ENCODE peak calls at places on chromosomes 16 and 17, in seven cellular contexts. H is right lobe of liver, G is esophagus muscularis mucosa, X is body of pancreas, A is breast epithelium, B is adrenal gland, U is spleen. J is an unnamed sample. For H3K36me3, the result is how much of the 10 kb centered on the place peaks cover.

GRCh38 chr17:76147211-76148014 is 6.4 kb upstream of the FOXJ1 start:
- DNase-seq in H (no peak), G (no peak), X (no peak), A (no peak), B (no peak), U (peak), J (no peak)

GRCh38 chr17:45574376-45574775 is 83.9 kb upstream of the PLEKHM1 start:
- DNase-seq in H (no peak), G (no peak), X (no peak), A (no peak), B (no peak), U (no peak), J (no peak)

GRCh38 chr17:78621720-78622490 is 44.7 kb upstream of the DNAH17 start:
- DNase-seq in H (no peak), G (no peak), X (no peak), A (no peak), B (no peak), U (peak), J (no peak)

GRCh38 chr17:11981862-11982261 is 15.4 kb downstream of the ZNF18 start:
- DNase-seq in H (no peak), G (no peak), X (no peak), A (no peak), B (no peak), U (no peak), J (no peak)

GRCh38 chr16:6726621-6727020 is 606.0 kb upstream of the RBFOX1 start:
- DNase-seq in H (no peak), G (peak), X (no peak), A (no peak), B (no peak), U (no peak), J (no peak)

GRCh38 chr16:54275956-54276355 is 10.6 kb downstream of the IRX3 start:
- DNase-seq in H (no peak), G (no peak), X (no peak), A (no peak), B (no peak), U (no peak), J (peak)

GRCh38 chr17:72407336-72408121 is 286.7 kb downstream of the SOX9 start:
- DNase-seq in H (no peak), G (no peak), X (peak), A (peak), B (peak), U (no peak), J (peak)

GRCh38 chr17:4072487-4073157 is 70.2 kb downstream of the ZZEF1 start:
- DNase-seq in H (no peak), G (no peak), X (no peak), A (no peak), B (no peak), U (no peak), J (no peak)

GRCh38 chr17:75927286-75927922 is 13.4 kb downstream of the FBF1 start:
- DNase-seq in H (no peak), G (no peak), X (peak), A (peak), B (no peak), U (no peak), J (no peak)

GRCh38 chr16:66904846-66905632 is 13.6 kb downstream of the CDH16 start:
- DNase-seq in H (peak), G (no peak), X (no peak), A (no peak), B (no peak), U (peak), J (no peak)

GRCh38 chr16:25014500-25015147 is 545 bp downstream of the ARHGAP17 start:
- DNase-seq in H (peak), G (no peak), X (peak), A (peak), B (peak), U (peak), J (peak)

GRCh38 chr17:36544049-36544319 is 735 bp upstream of the GGNBP2 start:
- DNase-seq in H (peak), G (no peak), X (no peak), A (no peak), B (no peak), U (no peak), J (peak)

GRCh38 chr17:72030067-72030899 is 90.5 kb upstream of the SOX9 start:
- DNase-seq in H (no peak), G (no peak), X (peak), A (no peak), B (peak), U (no peak), J (peak)

GRCh38 chr16:68275611-68276191 is 11.4 kb downstream of the SLC7A6 start:
- DNase-seq in H (no peak), G (no peak), X (no peak), A (no peak), B (no peak), U (no peak), J (no peak)

GRCh38 chr17:16909887-16910286 is 62.0 kb downstream of the TNFRSF13B start:
- DNase-seq in H (no peak), G (no peak), X (no peak), A (no peak), B (no peak), U (no peak), J (no peak)

GRCh38 chr16:57728336-57729181 is 7.0 kb upstream of the KATNB1 start:
- DNase-seq in H (no peak), G (no peak), X (no peak), A (no peak), B (no peak), U (peak), J (no peak)

GRCh38 chr16:57374067-57374534 is 1.8 kb downstream of the CX3CL1 start:
- DNase-seq in H (no peak), G (no peak), X (peak), A (peak), B (no peak), U (no peak), J (peak)

GRCh38 chr17:36856169-36856568 is 81.1 kb upstream of the LHX1 start:
- DNase-seq in H (no peak), G (no peak), X (peak), A (no peak), B (no peak), U (no peak), J (no peak)

GRCh38 chr16:23650674-23651073 is 9.4 kb downstream of the DCTN5 start:
- DNase-seq in H (no peak), G (no peak), X (no peak), A (no peak), B (no peak), U (no peak), J (no peak)

GRCh38 chr17:65660947-65661346 is 99.5 kb upstream of the AXIN2 start:
- DNase-seq in H (no peak), G (no peak), X (peak), A (no peak), B (peak), U (no peak), J (no peak)

GRCh38 chr16:89324056-89325010 is 106.8 kb downstream of the ZNF778 start:
- DNase-seq in H (peak), G (no peak), X (no peak), A (no peak), B (peak), U (peak), J (no peak)

GRCh38 chr17:36153887-36154576 is 22.4 kb downstream of the TBC1D3B start:
- DNase-seq in H (no peak), G (no peak), X (no peak), A (no peak), B (no peak), U (no peak), J (no peak)

GRCh38 chr17:30222741-30223175 is 12.7 kb downstream of the SLC6A4 start:
- DNase-seq in H (no peak), G (no peak), X (no peak), A (no peak), B (no peak), U (peak), J (no peak)

GRCh38 chr17:2419526-2419925 is 18.7 kb upstream of the MNT start:
- DNase-seq in H (no peak), G (no peak), X (no peak), A (no peak), B (peak), U (no peak), J (no peak)

GRCh38 chr17:69696645-69697044 is 282.1 kb downstream of the MAP2K6 start:
- DNase-seq in H (no peak), G (no peak), X (no peak), A (no peak), B (no peak), U (no peak), J (no peak)

GRCh38 chr16:29899516-29900101 is at the start of gene SEZ6L2:
- DNase-seq in H (no peak), G (no peak), X (peak), A (peak), B (peak), U (no peak), J (no peak)

GRCh38 chr17:75774988-75775668 is 9.5 kb upstream of the UNK start:
- DNase-seq in H (peak), G (no peak), X (peak), A (peak), B (no peak), U (peak), J (no peak)

GRCh38 chr16:69089091-69089912 is 16.2 kb upstream of the HAS3 start:
- DNase-seq in H (peak), G (no peak), X (peak), A (no peak), B (peak), U (no peak), J (peak)

GRCh38 chr16:66862023-66862520 is 17.9 kb downstream of the CA7 start:
- DNase-seq in H (peak), G (no peak), X (no peak), A (no peak), B (no peak), U (peak), J (no peak)

GRCh38 chr17:45440161-45440859 is 7.6 kb upstream of the ARHGAP27 start:
- DNase-seq in H (no peak), G (no peak), X (peak), A (no peak), B (no peak), U (peak), J (no peak)

GRCh38 chr16:72666267-72666666 is 381.7 kb downstream of the ZFHX3 start:
- DNase-seq in H (no peak), G (no peak), X (no peak), A (no peak), B (no peak), U (no peak), J (no peak)

GRCh38 chr17:67400193-67400592 is 23.1 kb downstream of the PITPNC1 start:
- DNase-seq in H (no peak), G (no peak), X (no peak), A (no peak), B (no peak), U (no peak), J (no peak)

GRCh38 chr17:28928061-28928460 is 23.3 kb downstream of the PHF12 start:
- DNase-seq in H (no peak), G (no peak), X (no peak), A (no peak), B (no peak), U (no peak), J (no peak)

GRCh38 chr17:50206604-50207293 is 5.3 kb upstream of the COL1A1 start:
- DNase-seq in H (no peak), G (no peak), X (no peak), A (no peak), B (no peak), U (no peak), J (no peak)

DNA sequence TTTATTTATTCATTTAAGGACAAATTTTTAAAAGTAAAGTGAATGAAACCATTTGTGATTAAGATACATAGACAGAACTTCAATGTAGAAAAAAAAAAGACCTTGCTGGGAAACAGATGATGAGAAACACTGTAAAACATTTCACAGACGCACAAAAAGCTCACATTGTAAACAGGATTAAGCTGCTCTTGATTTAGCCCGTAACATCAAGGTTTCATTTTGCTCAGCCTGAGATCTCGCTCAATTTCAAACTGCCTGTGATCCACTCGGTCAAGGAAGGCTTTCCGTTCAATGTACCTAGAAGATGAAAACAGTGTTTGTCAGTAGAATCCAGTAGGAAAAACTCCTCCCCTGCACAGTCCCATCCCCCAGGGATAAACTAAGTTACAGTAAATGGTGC is 42.3 kb upstream of the BCAR1 start:
- DNase-seq in H (no peak), G (no peak), X (no peak), A (no peak), B (no peak), U (no peak), J (no peak)
- H3K27ac ChIP-seq in H (no peak), G (peak), X (no peak), A (peak), B (no peak), U (peak), J (no peak)

GRCh38 chr17:38464251-38464722 is 36.0 kb downstream of the ARHGAP23 start:
- DNase-seq in H (no peak), G (no peak), X (no peak), A (no peak), B (peak), U (no peak), J (peak)
- H3K36me3 ChIP-seq in H (under half), G (half or more), X (under half), A (under half), B (under half), U (under half), J (under half)

DNA sequence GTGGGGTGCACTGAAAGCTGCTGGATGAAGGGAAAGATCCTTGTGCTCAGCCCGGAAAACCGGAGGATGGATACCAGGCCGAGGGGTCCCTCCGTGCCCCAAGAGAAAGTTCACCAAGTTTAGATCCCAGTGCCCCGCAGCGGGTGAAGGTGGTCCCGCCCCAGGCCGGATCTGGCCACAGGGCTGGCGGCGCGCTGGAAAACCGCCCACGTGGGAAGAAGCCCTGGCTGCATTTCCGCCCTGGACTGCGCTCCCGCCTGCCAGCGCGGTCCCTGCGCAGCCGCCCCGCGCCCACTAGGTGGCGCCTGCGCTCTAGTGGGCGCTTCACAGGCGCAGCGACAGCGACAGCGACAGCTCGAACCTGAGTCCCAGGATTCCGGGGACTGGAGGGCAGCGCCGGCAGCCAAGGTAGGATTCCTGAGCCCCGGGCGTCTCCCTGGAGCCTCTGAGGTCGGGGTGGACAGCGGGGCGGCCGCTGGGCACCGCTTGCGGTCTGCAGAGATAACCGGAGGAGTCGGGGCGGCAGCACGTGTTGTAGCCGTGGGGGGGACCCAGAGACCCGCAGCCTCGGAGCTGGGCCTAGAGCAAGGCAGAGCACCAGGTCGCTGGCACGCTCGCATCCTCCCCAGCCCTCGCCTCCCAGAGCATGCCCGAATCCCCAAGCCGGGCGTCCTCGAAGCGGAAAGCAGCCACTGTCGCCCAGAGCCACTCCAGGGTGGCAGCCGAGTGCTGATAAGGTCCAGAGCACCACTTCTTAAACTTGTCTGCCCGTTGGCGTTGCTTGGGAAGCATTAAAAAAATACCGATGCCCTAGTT is at the start of gene CHD9:
- DNase-seq in H (peak), G (peak), X (peak), A (peak), B (peak), U (peak), J (peak)
- TF ChIP-seq POLR2A in H (peak), G (no peak), X (peak), A (no peak), B (no peak), U (peak), J (no peak)

GRCh38 chr16:1822801-1823200 is 3.8 kb downstream of the HAGH start:
- DNase-seq in H (no peak), G (no peak), X (no peak), A (no peak), B (no peak), U (no peak), J (no peak)

GRCh38 chr16:1826691-1827573 is at the start of the genes FAHD1 and HAGH:
- DNase-seq in H (peak), G (peak), X (peak), A (peak), B (peak), U (peak), J (peak)

GRCh38 chr16:1825864-1826690 is 548 bp downstream of the HAGH start:
- DNase-seq in H (peak), G (peak), X (peak), A (no peak), B (peak), U (peak), J (peak)

GRCh38 chr16:1823821-1824220 is 2.8 kb downstream of the HAGH start:
- DNase-seq in H (peak), G (no peak), X (peak), A (no peak), B (peak), U (no peak), J (peak)

GRCh38 chr16:1825381-1825863 is 1.2 kb downstream of the HAGH start:
- DNase-seq in H (peak), G (no peak), X (peak), A (no peak), B (peak), U (no peak), J (no peak)
- H3K27ac ChIP-seq in H (peak), G (peak), X (peak), A (no peak), B (peak), U (peak), J (peak)